ENCODE peak calls at places on chromosomes 11 and 22, in eight cellular contexts. One of them, this sample, is unnamed.

GRCh38 chr22:46023558-46023981 is 46.6 kb upstream of the WNT7B start:
- DNase-seq in colonic mucosa: no peak
- DNase-seq in fibroblast of pulmonary artery: peak
- DNase-seq in gastrocnemius medialis: peak
- DNase-seq in H7: peak
- DNase-seq in transverse colon: peak
- DNase-seq in right lobe of liver: peak
- DNase-seq in body of pancreas: no peak
- DNase-seq in this sample: no peak

GRCh38 chr11:77136074-77136473 is 8.0 kb downstream of the MYO7A start:
- DNase-seq in colonic mucosa: no peak
- DNase-seq in fibroblast of pulmonary artery: peak
- DNase-seq in gastrocnemius medialis: no peak
- DNase-seq in H7: no peak
- DNase-seq in transverse colon: no peak
- DNase-seq in right lobe of liver: no peak
- DNase-seq in body of pancreas: no peak
- DNase-seq in this sample: no peak

GRCh38 chr11:77406396-77406795 is 67.5 kb downstream of the PAK1 start:
- DNase-seq in colonic mucosa: no peak
- DNase-seq in fibroblast of pulmonary artery: no peak
- DNase-seq in gastrocnemius medialis: peak
- DNase-seq in H7: no peak
- DNase-seq in transverse colon: no peak
- DNase-seq in right lobe of liver: no peak
- DNase-seq in body of pancreas: no peak
- DNase-seq in this sample: no peak

GRCh38 chr11:12079726-12080556 is 30.4 kb upstream of the MICAL2 start:
- DNase-seq in colonic mucosa: no peak
- DNase-seq in fibroblast of pulmonary artery: peak
- DNase-seq in gastrocnemius medialis: peak
- DNase-seq in H7: peak
- DNase-seq in transverse colon: peak
- DNase-seq in right lobe of liver: peak
- DNase-seq in body of pancreas: no peak
- DNase-seq in this sample: peak

GRCh38 chr11:7642747-7643146 is 30.6 kb downstream of the CYB5R2 start:
- DNase-seq in colonic mucosa: no peak
- DNase-seq in fibroblast of pulmonary artery: no peak
- DNase-seq in gastrocnemius medialis: no peak
- DNase-seq in H7: no peak
- DNase-seq in transverse colon: no peak
- DNase-seq in right lobe of liver: no peak
- DNase-seq in body of pancreas: no peak
- DNase-seq in this sample: no peak

GRCh38 chr11:78647266-78647915 is 72.7 kb upstream of the NARS2 start:
- DNase-seq in colonic mucosa: no peak
- DNase-seq in fibroblast of pulmonary artery: no peak
- DNase-seq in gastrocnemius medialis: no peak
- DNase-seq in H7: no peak
- DNase-seq in transverse colon: no peak
- DNase-seq in right lobe of liver: no peak
- DNase-seq in body of pancreas: no peak
- DNase-seq in this sample: no peak

GRCh38 chr11:2138436-2139117 is 612 bp downstream of the IGF2 start:
- DNase-seq in colonic mucosa: no peak
- DNase-seq in fibroblast of pulmonary artery: no peak
- DNase-seq in gastrocnemius medialis: no peak
- DNase-seq in H7: peak
- DNase-seq in transverse colon: no peak
- DNase-seq in right lobe of liver: no peak
- DNase-seq in body of pancreas: no peak
- DNase-seq in this sample: no peak

GRCh38 chr11:65897020-65897471 is 3.1 kb downstream of the FOSL1 start:
- DNase-seq in colonic mucosa: no peak
- DNase-seq in fibroblast of pulmonary artery: no peak
- DNase-seq in gastrocnemius medialis: no peak
- DNase-seq in H7: no peak
- DNase-seq in transverse colon: no peak
- DNase-seq in right lobe of liver: no peak
- DNase-seq in body of pancreas: no peak
- DNase-seq in this sample: no peak

GRCh38 chr22:42343551-42344081 is 73.2 kb upstream of the TCF20 start:
- DNase-seq in colonic mucosa: no peak
- DNase-seq in fibroblast of pulmonary artery: no peak
- DNase-seq in gastrocnemius medialis: no peak
- DNase-seq in H7: peak
- DNase-seq in transverse colon: no peak
- DNase-seq in right lobe of liver: no peak
- DNase-seq in body of pancreas: no peak
- DNase-seq in this sample: no peak

GRCh38 chr22:45612451-45612901 is 59.2 kb upstream of the ATXN10 start:
- DNase-seq in colonic mucosa: no peak
- DNase-seq in fibroblast of pulmonary artery: peak
- DNase-seq in gastrocnemius medialis: peak
- DNase-seq in H7: no peak
- DNase-seq in transverse colon: no peak
- DNase-seq in right lobe of liver: no peak
- DNase-seq in body of pancreas: peak
- DNase-seq in this sample: peak

GRCh38 chr22:50060441-50061140 is 2.5 kb upstream of the TTLL8 start:
- DNase-seq in colonic mucosa: no peak
- DNase-seq in fibroblast of pulmonary artery: no peak
- DNase-seq in gastrocnemius medialis: no peak
- DNase-seq in H7: peak
- DNase-seq in transverse colon: no peak
- DNase-seq in right lobe of liver: no peak
- DNase-seq in body of pancreas: peak
- DNase-seq in this sample: no peak

GRCh38 chr11:44788536-44789227 is 61.9 kb downstream of the TSPAN18 start:
- DNase-seq in colonic mucosa: no peak
- DNase-seq in fibroblast of pulmonary artery: no peak
- DNase-seq in gastrocnemius medialis: no peak
- DNase-seq in H7: no peak
- DNase-seq in transverse colon: no peak
- DNase-seq in right lobe of liver: no peak
- DNase-seq in body of pancreas: no peak
- DNase-seq in this sample: no peak

GRCh38 chr11:66011785-66012303 is at the start of gene CST6:
- DNase-seq in colonic mucosa: no peak
- DNase-seq in fibroblast of pulmonary artery: no peak
- DNase-seq in gastrocnemius medialis: no peak
- DNase-seq in H7: peak
- DNase-seq in transverse colon: no peak
- DNase-seq in right lobe of liver: no peak
- DNase-seq in body of pancreas: no peak
- DNase-seq in this sample: no peak

GRCh38 chr11:103798456-103798855 is 238.0 kb upstream of the DDI1 start:
- DNase-seq in colonic mucosa: no peak
- DNase-seq in fibroblast of pulmonary artery: no peak
- DNase-seq in gastrocnemius medialis: no peak
- DNase-seq in H7: no peak
- DNase-seq in transverse colon: no peak
- DNase-seq in right lobe of liver: no peak
- DNase-seq in body of pancreas: no peak
- DNase-seq in this sample: no peak

GRCh38 chr11:57269580-57270021 is 32.6 kb upstream of the APLNR start:
- DNase-seq in colonic mucosa: no peak
- DNase-seq in fibroblast of pulmonary artery: no peak
- DNase-seq in gastrocnemius medialis: no peak
- DNase-seq in H7: no peak
- DNase-seq in transverse colon: no peak
- DNase-seq in right lobe of liver: no peak
- DNase-seq in body of pancreas: no peak
- DNase-seq in this sample: no peak

GRCh38 chr11:74090701-74091100 is 80.1 kb downstream of the C2CD3 start:
- DNase-seq in colonic mucosa: no peak
- DNase-seq in fibroblast of pulmonary artery: peak
- DNase-seq in gastrocnemius medialis: peak
- DNase-seq in H7: no peak
- DNase-seq in transverse colon: no peak
- DNase-seq in right lobe of liver: no peak
- DNase-seq in body of pancreas: no peak
- DNase-seq in this sample: no peak

GRCh38 chr22:45090364-45090960 is 73.3 kb upstream of the NUP50 start:
- DNase-seq in colonic mucosa: peak
- DNase-seq in fibroblast of pulmonary artery: no peak
- DNase-seq in gastrocnemius medialis: no peak
- DNase-seq in H7: peak
- DNase-seq in transverse colon: peak
- DNase-seq in right lobe of liver: no peak
- DNase-seq in body of pancreas: peak
- DNase-seq in this sample: no peak

GRCh38 chr11:132607575-132607974 is 924.7 kb downstream of the OPCML start:
- DNase-seq in colonic mucosa: no peak
- DNase-seq in fibroblast of pulmonary artery: no peak
- DNase-seq in gastrocnemius medialis: no peak
- DNase-seq in H7: no peak
- DNase-seq in transverse colon: no peak
- DNase-seq in right lobe of liver: no peak
- DNase-seq in body of pancreas: no peak
- DNase-seq in this sample: no peak

GRCh38 chr22:17159504-17159951 is 451 bp upstream of the HDHD5 start:
- DNase-seq in colonic mucosa: peak
- DNase-seq in fibroblast of pulmonary artery: peak
- DNase-seq in gastrocnemius medialis: peak
- DNase-seq in H7: no peak
- DNase-seq in transverse colon: peak
- DNase-seq in right lobe of liver: peak
- DNase-seq in body of pancreas: peak
- DNase-seq in this sample: peak

DNA sequence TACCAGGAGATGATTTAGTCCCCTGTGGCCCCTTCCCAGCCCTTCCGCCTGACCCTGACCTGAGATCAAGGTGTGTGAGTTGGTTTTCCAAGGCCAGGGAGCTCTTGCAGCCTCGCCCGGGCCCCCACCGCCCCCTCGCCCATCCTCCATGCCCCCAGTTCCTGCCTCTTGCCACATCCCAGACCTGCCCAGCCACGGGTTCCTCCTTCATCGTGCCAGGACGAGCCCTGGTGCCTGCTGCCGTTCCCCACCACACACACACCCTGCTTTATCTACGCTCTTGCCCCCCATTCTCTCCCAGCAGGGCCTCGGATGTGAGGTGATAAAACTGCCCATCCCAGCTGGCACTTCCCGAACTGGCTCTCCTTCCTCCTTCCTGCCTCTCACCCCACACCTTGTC is 1.4 kb upstream of the LIF start:
- DNase-seq in colonic mucosa: peak
- DNase-seq in fibroblast of pulmonary artery: no peak
- DNase-seq in gastrocnemius medialis: no peak
- DNase-seq in H7: peak
- DNase-seq in transverse colon: no peak
- DNase-seq in right lobe of liver: no peak
- DNase-seq in body of pancreas: no peak
- DNase-seq in this sample: no peak
- H3K4me3 ChIP-seq in colonic mucosa: no peak
- H3K4me3 ChIP-seq in fibroblast of pulmonary artery: no peak
- H3K4me3 ChIP-seq in gastrocnemius medialis: no peak
- H3K4me3 ChIP-seq in H7: no peak
- H3K4me3 ChIP-seq in transverse colon: no peak
- H3K4me3 ChIP-seq in right lobe of liver: no peak
- H3K4me3 ChIP-seq in body of pancreas: no peak
- H3K4me3 ChIP-seq in this sample: no peak

GRCh38 chr11:134714021-134714656 is 302.1 kb upstream of the B3GAT1 start:
- DNase-seq in colonic mucosa: no peak
- DNase-seq in fibroblast of pulmonary artery: no peak
- DNase-seq in gastrocnemius medialis: no peak
- DNase-seq in H7: no peak
- DNase-seq in transverse colon: no peak
- DNase-seq in right lobe of liver: no peak
- DNase-seq in body of pancreas: no peak
- DNase-seq in this sample: no peak
- H3K4me3 ChIP-seq in colonic mucosa: no peak
- H3K4me3 ChIP-seq in fibroblast of pulmonary artery: no peak
- H3K4me3 ChIP-seq in gastrocnemius medialis: no peak
- H3K4me3 ChIP-seq in H7: no peak
- H3K4me3 ChIP-seq in transverse colon: no peak
- H3K4me3 ChIP-seq in right lobe of liver: no peak
- H3K4me3 ChIP-seq in body of pancreas: no peak
- H3K4me3 ChIP-seq in this sample: no peak

GRCh38 chr11:113985906-113986305 is 11.0 kb downstream of the HTR3A start:
- DNase-seq in colonic mucosa: no peak
- DNase-seq in fibroblast of pulmonary artery: no peak
- DNase-seq in gastrocnemius medialis: no peak
- DNase-seq in H7: no peak
- DNase-seq in transverse colon: no peak
- DNase-seq in right lobe of liver: no peak
- DNase-seq in body of pancreas: no peak
- DNase-seq in this sample: no peak
- H3K4me3 ChIP-seq in colonic mucosa: no peak
- H3K4me3 ChIP-seq in fibroblast of pulmonary artery: no peak
- H3K4me3 ChIP-seq in gastrocnemius medialis: no peak
- H3K4me3 ChIP-seq in H7: no peak
- H3K4me3 ChIP-seq in transverse colon: no peak
- H3K4me3 ChIP-seq in right lobe of liver: no peak
- H3K4me3 ChIP-seq in body of pancreas: no peak
- H3K4me3 ChIP-seq in this sample: no peak

GRCh38 chr11:4090258-4090657 is 4.3 kb upstream of the RRM1 start:
- DNase-seq in colonic mucosa: no peak
- DNase-seq in fibroblast of pulmonary artery: no peak
- DNase-seq in gastrocnemius medialis: no peak
- DNase-seq in H7: no peak
- DNase-seq in transverse colon: no peak
- DNase-seq in right lobe of liver: no peak
- DNase-seq in body of pancreas: no peak
- DNase-seq in this sample: no peak

GRCh38 chr11:4094348-4095291 is at the start of gene RRM1:
- DNase-seq in colonic mucosa: peak
- DNase-seq in fibroblast of pulmonary artery: peak
- DNase-seq in gastrocnemius medialis: peak
- DNase-seq in H7: peak
- DNase-seq in transverse colon: peak
- DNase-seq in right lobe of liver: peak
- DNase-seq in body of pancreas: peak
- DNase-seq in this sample: peak

GRCh38 chr11:4093519-4094347 is 866 bp upstream of the RRM1 start:
- DNase-seq in colonic mucosa: peak
- DNase-seq in fibroblast of pulmonary artery: no peak
- DNase-seq in gastrocnemius medialis: no peak
- DNase-seq in H7: no peak
- DNase-seq in transverse colon: no peak
- DNase-seq in right lobe of liver: no peak
- DNase-seq in body of pancreas: no peak
- DNase-seq in this sample: no peak

GRCh38 chr11:4095509-4096230 is 1.1 kb downstream of the RRM1 start:
- DNase-seq in colonic mucosa: no peak
- DNase-seq in fibroblast of pulmonary artery: peak
- DNase-seq in gastrocnemius medialis: no peak
- DNase-seq in H7: peak
- DNase-seq in transverse colon: no peak
- DNase-seq in right lobe of liver: no peak
- DNase-seq in body of pancreas: no peak
- DNase-seq in this sample: no peak

DNA sequence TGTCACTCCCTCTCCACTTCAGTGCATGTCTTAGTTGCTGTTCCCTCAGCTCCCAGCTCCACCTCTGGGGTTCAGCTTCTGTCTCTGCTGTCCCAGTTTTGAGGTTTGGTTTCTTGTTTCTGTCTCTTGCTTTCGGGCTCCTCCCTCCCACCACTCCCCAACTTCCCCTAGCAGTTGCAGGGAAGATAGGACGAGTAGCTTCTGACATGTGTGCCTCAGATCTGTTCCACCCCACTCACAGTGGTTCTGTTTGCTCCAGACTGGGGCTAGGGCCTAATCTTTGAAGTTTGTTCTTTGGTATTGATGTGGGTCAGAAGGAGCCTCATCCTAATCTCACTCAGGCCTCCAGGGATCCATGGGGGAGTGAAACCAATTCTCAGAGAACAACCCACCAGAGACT is 2.6 kb upstream of the RRM1 start:
- DNase-seq in colonic mucosa: no peak
- DNase-seq in fibroblast of pulmonary artery: no peak
- DNase-seq in gastrocnemius medialis: no peak
- DNase-seq in H7: no peak
- DNase-seq in transverse colon: no peak
- DNase-seq in right lobe of liver: no peak
- DNase-seq in body of pancreas: no peak
- DNase-seq in this sample: no peak
- H3K4me3 ChIP-seq in colonic mucosa: no peak
- H3K4me3 ChIP-seq in fibroblast of pulmonary artery: no peak
- H3K4me3 ChIP-seq in gastrocnemius medialis: no peak
- H3K4me3 ChIP-seq in H7: no peak
- H3K4me3 ChIP-seq in transverse colon: no peak
- H3K4me3 ChIP-seq in right lobe of liver: no peak
- H3K4me3 ChIP-seq in body of pancreas: no peak
- H3K4me3 ChIP-seq in this sample: no peak